ENCODE peak calls at places on chromosomes 3 and 15, in four cellular contexts. L, P, H and Q are unnamed samples.

GRCh38 chr15:31024979-31025378 is 33.6 kb upstream of the MTMR10 start:
- DNase-seq in L (peak), H (no peak), P (no peak), Q (no peak)

GRCh38 chr3:177345049-177345972 is 148.0 kb upstream of the TBL1XR1 start:
- DNase-seq in L (peak), P (peak), H (peak), Q (peak)

GRCh38 chr3:41265011-41265545 is 65.8 kb downstream of the CTNNB1 start:
- DNase-seq in L (no peak), H (no peak), P (no peak), Q (no peak)

GRCh38 chr3:164918915-164919314 is 159.4 kb downstream of the SI start:
- DNase-seq in P (no peak), H (no peak), L (no peak), Q (no peak)

GRCh38 chr3:40968666-40969065 is 230.6 kb upstream of the CTNNB1 start:
- DNase-seq in P (no peak), L (no peak), H (no peak), Q (no peak)

GRCh38 chr3:55899887-55900286 is 412.8 kb upstream of the WNT5A start:
- DNase-seq in L (no peak), H (no peak), P (peak), Q (no peak)

GRCh38 chr15:33243869-33244268 is 49.4 kb upstream of the FMN1 start:
- DNase-seq in P (no peak), L (no peak), H (no peak), Q (no peak)

GRCh38 chr3:12316253-12316652 is 27.4 kb downstream of the PPARG start:
- DNase-seq in H (no peak), P (no peak), L (no peak), Q (no peak)

GRCh38 chr15:71386448-71387236 is 271.4 kb downstream of the THSD4 start:
- DNase-seq in H (no peak), P (peak), L (no peak), Q (no peak)

GRCh38 chr3:150149651-150150051 is 179.0 kb upstream of the PFN2 start:
- DNase-seq in P (no peak), H (no peak), L (peak), Q (peak)

GRCh38 chr3:104411760-104412159 is 954.9 kb upstream of the ALCAM start:
- DNase-seq in L (no peak), P (no peak), H (no peak), Q (no peak)

GRCh38 chr3:155870945-155871745 is 695 bp downstream of the GMPS start:
- DNase-seq in H (peak), P (peak), L (no peak), Q (no peak)

GRCh38 chr3:197181751-197182150 is 116.7 kb downstream of the DLG1 start:
- DNase-seq in P (no peak), L (no peak), H (no peak), Q (no peak)

GRCh38 chr3:188421151-188421821 is 267.3 kb downstream of the LPP start:
- DNase-seq in P (no peak), H (no peak), L (peak), Q (peak)

GRCh38 chr15:55588818-55589122 is 625 bp upstream of the PYGO1 start:
- DNase-seq in P (no peak), H (no peak), L (no peak), Q (no peak)

GRCh38 chr15:67185051-67185450 is 69.4 kb downstream of the AAGAB start:
- DNase-seq in H (no peak), L (no peak), P (no peak), Q (no peak)

GRCh38 chr3:148500791-148501360 is 196.8 kb upstream of the AGTR1 start:
- DNase-seq in H (no peak), P (no peak), L (no peak), Q (no peak)

GRCh38 chr3:36992806-36993325 is at the start of gene EPM2AIP1:
- DNase-seq in L (no peak), H (peak), P (no peak), Q (no peak)

GRCh38 chr3:113516115-113516505 is 1.2 kb upstream of the SPICE1 start:
- DNase-seq in P (no peak), H (no peak), L (no peak), Q (no peak)

GRCh38 chr15:91308855-91309254 is 208.8 kb downstream of the SV2B start:
- DNase-seq in H (no peak), L (no peak), P (no peak), Q (no peak)

GRCh38 chr3:13655074-13655913 is 106.4 kb downstream of the FBLN2 start:
- DNase-seq in P (no peak), H (no peak), L (no peak), Q (no peak)

GRCh38 chr15:77507911-77508310 is 87.2 kb downstream of the HMG20A start:
- DNase-seq in H (no peak), P (no peak), L (no peak), Q (no peak)

GRCh38 chr3:153257673-153258351 is 95.8 kb downstream of the RAP2B start:
- DNase-seq in P (peak), L (no peak), H (no peak), Q (no peak)

GRCh38 chr3:153163349-153164008 is 1.5 kb downstream of the RAP2B start:
- DNase-seq in P (no peak), L (no peak), H (no peak), Q (no peak)

GRCh38 chr15:88257311-88257901 is 867 bp upstream of the NTRK3 start:
- DNase-seq in H (no peak), P (no peak), L (no peak), Q (no peak)

GRCh38 chr15:98823012-98823458 is 174.7 kb downstream of the IGF1R start:
- DNase-seq in H (no peak), P (no peak), L (peak), Q (peak)

GRCh38 chr3:113097821-113098516 is 107.2 kb downstream of the GTPBP8 start:
- DNase-seq in H (no peak), L (peak), P (no peak), Q (peak)

GRCh38 chr15:96345560-96346389 is 15.3 kb downstream of the NR2F2 start:
- DNase-seq in P (peak), L (no peak), H (peak), Q (no peak)

GRCh38 chr3:114848643-114849350 is 298.3 kb downstream of the ZBTB20 start:
- DNase-seq in P (no peak), H (no peak), L (no peak), Q (no peak)

GRCh38 chr15:34753236-34753894 is 1.4 kb downstream of the GJD2 start:
- DNase-seq in L (no peak), P (no peak), H (no peak), Q (peak)

GRCh38 chr15:37099321-37100108 is 834 bp downstream of the MEIS2 start:
- DNase-seq in H (no peak), P (peak), L (no peak), Q (no peak)

DNA sequence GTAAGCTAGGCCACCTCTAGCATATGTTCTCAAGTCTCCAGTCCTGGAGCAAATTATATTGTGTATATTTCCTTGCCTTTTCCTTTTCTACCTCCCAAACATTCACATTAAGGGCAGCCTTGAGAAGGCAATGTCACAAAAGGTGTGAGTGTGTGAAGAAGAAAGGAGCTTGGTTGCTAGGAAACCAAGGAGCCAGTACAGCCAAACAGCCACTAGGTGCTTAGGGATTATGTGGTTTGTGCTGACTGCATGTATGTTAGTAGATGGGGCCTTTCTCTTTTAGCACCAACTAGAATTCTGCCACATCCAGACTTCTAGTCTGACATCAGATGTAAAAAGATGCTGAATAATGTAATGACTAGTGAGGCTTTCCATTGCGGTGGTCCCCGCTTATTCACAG is 118.8 kb upstream of the DAZL start:
- DNase-seq in H (no peak), L (no peak), P (peak), Q (no peak)
- TF ChIP-seq CTCF in H (no peak), L (peak), P (peak), Q (no peak)

GRCh38 chr3:111807826-111808225 is 51.2 kb upstream of the PHLDB2 start:
- DNase-seq in L (no peak), H (no peak), P (no peak), Q (no peak)
- H3K4me3 ChIP-seq in L (no peak), H (no peak), P (no peak), Q (no peak)

GRCh38 chr3:35617370-35617769 is 22.0 kb upstream of the ARPP21 start:
- DNase-seq in L (no peak), H (no peak), P (no peak), Q (no peak)
- TF ChIP-seq CTCF in L (no peak), H (no peak), P (no peak), Q (no peak)

GRCh38 chr15:40338041-40338657 is 2.6 kb downstream of the CCDC9B start:
- DNase-seq in P (peak), L (no peak), H (peak), Q (no peak)
- H3K4me3 ChIP-seq in P (no peak), L (no peak), H (no peak), Q (peak)

GRCh38 chr3:25897019-25897418 is 107.1 kb downstream of the OXSM start:
- DNase-seq in L (no peak), H (no peak), P (peak), Q (no peak)
- TF ChIP-seq CTCF in L (peak), H (no peak), P (peak), Q (peak)

DNA sequence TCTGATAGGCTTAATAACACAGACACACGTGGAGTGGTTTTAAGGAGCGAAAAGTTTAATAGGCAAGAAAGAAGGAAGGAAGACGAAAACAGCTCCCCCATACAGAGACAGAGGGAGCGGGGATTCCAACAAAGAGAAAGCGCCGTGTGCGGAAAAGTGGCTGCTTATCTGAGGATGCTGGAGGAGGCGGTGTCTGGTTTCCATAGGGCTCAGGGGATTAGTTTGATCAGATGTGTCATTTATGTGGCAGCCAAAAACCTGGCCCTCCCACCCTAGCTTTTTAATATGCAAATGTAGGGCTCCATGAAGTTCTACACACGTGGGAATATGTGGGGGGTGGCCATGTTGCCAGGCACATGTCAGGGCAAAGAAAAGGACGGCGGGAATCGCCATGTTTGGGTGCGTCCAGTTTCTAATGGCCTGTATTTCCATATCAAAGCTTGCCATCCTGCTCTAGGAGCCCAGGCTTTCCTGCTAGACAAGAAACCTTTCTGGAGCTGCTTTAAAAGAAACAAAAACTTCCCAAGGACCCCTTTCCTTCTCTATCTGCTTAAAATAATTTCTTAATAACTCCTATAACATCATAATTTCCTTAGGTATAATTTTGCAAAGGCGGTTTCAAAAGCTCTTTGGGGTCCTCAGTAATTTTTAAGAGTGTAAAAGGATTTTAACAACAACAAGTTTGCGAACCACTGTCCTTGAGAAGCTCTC is 749 bp upstream of the ZNF589 start:
- DNase-seq in H (peak), P (no peak), L (no peak), Q (no peak)
- H3K4me3 ChIP-seq in H (no peak), P (peak), L (no peak), Q (no peak)

GRCh38 chr15:57329582-57330367 is 46.5 kb upstream of the CGNL1 start:
- DNase-seq in L (no peak), H (no peak), P (no peak), Q (no peak)
- TF ChIP-seq CTCF in L (no peak), H (no peak), P (no peak), Q (no peak)

GRCh38 chr15:39579487-39580116 is 1.3 kb upstream of the THBS1 start:
- DNase-seq in L (no peak), H (peak), P (peak), Q (peak)
- H3K4me3 ChIP-seq in L (peak), H (peak), P (peak), Q (peak)